ENCODE peak calls at places on chromosomes 2 and 18, in seven cellular contexts. G is kidney epithelial cell, K is AG04449, A is activated B cell treated with CpG ODN at 0.5 μM for 24 hours, R is right atrium auricular region, F is endothelial cell of umbilical vein, V is MCF 10A. E is an unnamed sample.

GRCh38 chr2:62998949-62999348 is 51.7 kb upstream of the OTX1 start:
- DNase-seq in K (no peak), V (peak), R (no peak), F (no peak), A (no peak), G (no peak), E (no peak)

GRCh38 chr2:88599527-88599926 is 27.7 kb downstream of the EIF2AK3 start:
- DNase-seq in G (no peak), R (no peak), F (no peak), K (no peak), A (no peak), V (no peak), E (no peak)

GRCh38 chr18:9594782-9595181 is 19.6 kb downstream of the PPP4R1 start:
- DNase-seq in K (no peak), A (no peak), V (peak), R (no peak), F (no peak), G (no peak), E (no peak)

GRCh38 chr2:237752761-237753165 is 45.8 kb upstream of the RBM44 start:
- DNase-seq in G (no peak), R (no peak), K (no peak), F (no peak), A (no peak), V (no peak), E (no peak)

GRCh38 chr2:13578547-13578946 is 861.8 kb downstream of the TRIB2 start:
- DNase-seq in A (no peak), G (no peak), V (no peak), R (no peak), F (no peak), K (no peak), E (no peak)

GRCh38 chr2:637406-637776 is 39.8 kb downstream of the TMEM18 start:
- DNase-seq in R (no peak), A (no peak), V (no peak), F (no peak), G (no peak), K (no peak), E (no peak)

GRCh38 chr18:78965260-78965659 is 14.4 kb upstream of the SALL3 start:
- DNase-seq in K (no peak), F (no peak), G (no peak), V (no peak), R (no peak), A (no peak), E (no peak)

GRCh38 chr2:113167115-113167932 is 6.4 kb upstream of the PSD4 start:
- DNase-seq in V (no peak), K (no peak), F (no peak), G (no peak), R (peak), A (no peak), E (peak)

GRCh38 chr2:163407296-163407695 is 328.5 kb downstream of the FIGN start:
- DNase-seq in F (no peak), G (no peak), R (no peak), K (no peak), V (no peak), A (no peak), E (no peak)

GRCh38 chr2:237143118-237143517 is 57.4 kb downstream of the COPS8 start:
- DNase-seq in A (no peak), G (no peak), R (no peak), F (no peak), V (no peak), K (no peak), E (no peak)

GRCh38 chr2:75100011-75100680 is 99.2 kb downstream of the TACR1 start:
- DNase-seq in G (peak), K (peak), V (peak), F (no peak), R (no peak), A (no peak), E (no peak)

GRCh38 chr2:55175254-55176093 is 56.6 kb downstream of the CLHC1 start:
- DNase-seq in K (no peak), A (no peak), R (no peak), V (peak), F (peak), G (no peak), E (no peak)

GRCh38 chr2:127305985-127306585 is 12.1 kb upstream of the ERCC3 start:
- DNase-seq in F (no peak), G (no peak), R (no peak), K (no peak), A (no peak), V (peak), E (no peak)

GRCh38 chr2:122079844-122080243 is 324.4 kb downstream of the TSN start:
- DNase-seq in G (no peak), F (no peak), R (no peak), V (no peak), A (no peak), K (no peak), E (no peak)

GRCh38 chr2:190572251-190572650 is 37.7 kb upstream of the NEMP2 start:
- DNase-seq in G (no peak), R (no peak), F (no peak), V (no peak), K (no peak), A (no peak), E (no peak)

GRCh38 chr18:48300463-48300961 is 108.7 kb downstream of the ZBTB7C start:
- DNase-seq in A (no peak), K (no peak), F (no peak), V (peak), G (no peak), R (no peak), E (no peak)

GRCh38 chr2:101115664-101116063 is 35.5 kb downstream of the TBC1D8 start:
- DNase-seq in G (no peak), K (no peak), V (no peak), R (no peak), F (no peak), A (no peak), E (no peak)

GRCh38 chr2:240595381-240596079 is 9.0 kb downstream of the CAPN10 start:
- DNase-seq in R (no peak), G (no peak), F (no peak), A (no peak), V (no peak), K (no peak), E (peak)

GRCh38 chr18:43170586-43170985 is 55.1 kb upstream of the RIT2 start:
- DNase-seq in K (no peak), R (no peak), G (no peak), F (no peak), A (no peak), V (no peak), E (no peak)

GRCh38 chr2:47221956-47222355 is 66.8 kb upstream of the STPG4 start:
- DNase-seq in K (no peak), F (peak), A (no peak), V (peak), G (no peak), R (no peak), E (no peak)

GRCh38 chr2:222295368-222296041 is 3.3 kb downstream of the PAX3 start:
- DNase-seq in A (no peak), V (no peak), G (no peak), R (no peak), F (no peak), K (no peak), E (no peak)

GRCh38 chr2:28347193-28347592 is 45.5 kb upstream of the FOSL2 start:
- DNase-seq in K (no peak), G (no peak), A (no peak), R (no peak), F (no peak), V (no peak), E (peak)

GRCh38 chr18:61743775-61744531 is 148.9 kb downstream of the RNF152 start:
- DNase-seq in K (peak), G (no peak), R (peak), F (no peak), V (no peak), A (no peak), E (no peak)

GRCh38 chr2:24774373-24774772 is 18.8 kb downstream of the PTRHD1 start:
- DNase-seq in V (no peak), A (no peak), F (no peak), R (no peak), K (no peak), G (no peak), E (no peak)

GRCh38 chr2:70994445-70995226 is at the start of gene TEX261:
- DNase-seq in A (peak), V (peak), F (peak), K (peak), G (peak), R (peak), E (peak)

GRCh38 chr2:70993689-70993986 is 1.0 kb downstream of the TEX261 start:
- DNase-seq in F (no peak), V (no peak), R (peak), G (no peak), K (no peak), A (peak), E (no peak)

GRCh38 chr2:70992945-70993688 is 1.6 kb downstream of the TEX261 start:
- DNase-seq in R (peak), A (peak), G (no peak), V (no peak), K (no peak), F (no peak), E (no peak)

GRCh38 chr2:70994055-70994444 is 623 bp downstream of the TEX261 start:
- DNase-seq in R (peak), A (no peak), K (no peak), F (no peak), G (no peak), V (peak), E (no peak)

DNA sequence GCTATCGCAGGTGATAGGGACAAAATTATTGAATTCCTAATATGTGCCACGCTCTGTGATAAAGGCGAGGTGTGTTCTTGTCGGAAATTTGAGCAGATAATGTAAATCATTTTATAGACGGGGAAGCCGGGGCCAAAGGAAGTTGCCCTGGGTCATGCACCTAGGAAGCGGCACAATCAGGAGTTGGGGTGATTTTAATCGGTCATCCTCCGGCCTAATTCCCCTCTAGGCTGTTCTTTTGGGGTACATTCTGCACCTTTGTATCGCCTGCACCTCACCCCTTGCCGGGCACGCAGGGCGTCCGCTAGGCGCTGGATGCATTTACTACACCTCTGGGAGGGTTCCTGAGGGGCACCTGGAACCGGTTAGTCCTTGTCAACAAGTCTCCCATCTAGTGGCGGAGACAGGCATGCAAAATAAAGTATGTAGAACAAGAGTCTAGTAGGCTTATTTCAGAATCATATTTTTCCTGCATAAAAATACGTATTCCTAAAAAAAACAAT is 605 bp upstream of the TEX261 start:
- DNase-seq in F (peak), A (no peak), R (peak), V (peak), G (no peak), K (no peak), E (no peak)
- TF ChIP-seq CTCF in F (peak), A (no peak), R (no peak), V (peak), G (peak), K (peak), E (peak)

DNA sequence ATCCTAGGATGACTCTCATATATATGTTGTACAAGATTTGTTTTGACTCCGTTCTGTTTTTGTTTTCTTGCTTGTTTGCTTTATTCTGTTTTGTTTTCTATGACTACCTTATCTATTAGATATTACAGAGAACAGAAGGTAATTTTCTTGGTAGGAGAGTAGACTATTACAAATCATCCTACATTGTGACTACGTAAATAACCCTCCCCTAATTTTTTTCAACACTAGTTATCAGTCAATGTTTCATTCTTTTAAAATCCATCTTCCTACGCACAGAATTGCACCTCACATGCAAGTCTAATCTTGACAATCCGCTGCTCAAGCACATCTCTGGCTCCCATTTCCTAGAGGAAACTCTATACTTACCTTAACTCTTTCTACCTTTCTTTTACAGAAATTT is 792.3 kb upstream of the PIK3C3 start:
- DNase-seq in F (no peak), G (no peak), K (no peak), R (no peak), V (no peak), A (no peak), E (no peak)
- TF ChIP-seq CTCF in F (no peak), G (no peak), K (no peak), R (no peak), V (no peak), A (no peak), E (no peak)

GRCh38 chr18:60067426-60068210 is 167.8 kb downstream of the PMAIP1 start:
- DNase-seq in V (no peak), F (no peak), G (no peak), R (no peak), A (no peak), K (no peak), E (no peak)

GRCh38 chr18:60064271-60064670 is 164.5 kb downstream of the PMAIP1 start:
- DNase-seq in R (no peak), A (no peak), G (peak), F (no peak), V (no peak), K (no peak), E (no peak)

GRCh38 chr18:60066576-60066975 is 166.8 kb downstream of the PMAIP1 start:
- DNase-seq in F (no peak), K (no peak), G (no peak), R (no peak), V (no peak), A (no peak), E (no peak)

GRCh38 chr18:60070631-60071030 is 170.8 kb downstream of the PMAIP1 start:
- DNase-seq in G (no peak), K (no peak), F (no peak), R (no peak), V (peak), A (no peak), E (no peak)

DNA sequence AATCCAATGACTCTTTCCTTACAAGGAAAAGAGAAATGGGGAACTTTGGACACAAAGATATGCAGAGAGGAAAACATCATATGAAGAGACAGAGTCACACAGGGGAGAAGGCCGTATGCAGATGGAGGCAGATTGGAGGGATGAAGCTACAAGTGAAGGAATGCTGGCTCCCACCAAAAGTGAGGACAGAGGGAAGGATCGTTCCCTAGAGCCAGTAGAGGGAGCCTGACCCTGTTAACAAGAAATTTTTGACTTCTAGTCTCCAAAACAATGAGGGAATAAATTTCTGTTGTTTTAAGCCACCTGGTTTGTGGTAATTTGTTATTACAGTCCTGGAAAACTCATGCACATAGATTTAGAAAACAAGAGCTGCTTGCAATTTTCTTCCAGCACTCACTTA is 169.3 kb downstream of the PMAIP1 start:
- DNase-seq in F (no peak), G (no peak), V (no peak), K (no peak), A (no peak), R (no peak), E (no peak)
- TF ChIP-seq CTCF in F (no peak), G (no peak), V (no peak), K (no peak), A (no peak), R (no peak), E (no peak)

DNA sequence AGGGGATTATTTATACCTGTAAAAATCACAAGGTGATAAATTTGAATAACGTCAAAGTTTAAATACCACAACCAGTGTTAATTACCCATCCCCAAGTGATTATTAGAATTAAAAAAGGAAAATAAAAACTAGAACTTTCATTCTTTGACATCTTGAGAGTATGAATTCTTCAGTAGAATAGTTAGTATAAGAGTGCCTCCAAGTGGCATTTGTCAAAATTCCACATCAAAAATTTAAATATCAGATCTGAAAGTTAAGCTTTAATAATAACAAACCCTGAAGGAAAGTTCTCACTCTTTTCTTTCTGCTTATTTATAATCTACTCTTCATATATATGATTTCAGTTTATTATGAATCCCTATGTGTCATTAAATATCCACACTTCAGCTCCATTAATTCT is 273.7 kb upstream of the KYNU start:
- DNase-seq in G (no peak), V (no peak), A (no peak), F (peak), K (no peak), R (no peak), E (no peak)
- TF ChIP-seq CTCF in G (no peak), V (peak), A (no peak), F (no peak), K (no peak), R (peak), E (no peak)

GRCh38 chr2:138830547-138830946 is 50.4 kb upstream of the NXPH2 start:
- DNase-seq in G (no peak), R (no peak), V (no peak), F (no peak), A (no peak), K (no peak), E (no peak)

GRCh38 chr2:138827426-138828054 is 47.4 kb upstream of the NXPH2 start:
- DNase-seq in R (no peak), K (peak), V (peak), G (peak), A (no peak), F (peak), E (no peak)

GRCh38 chr2:138831154-138831553 is 51.0 kb upstream of the NXPH2 start:
- DNase-seq in F (no peak), K (no peak), G (no peak), A (no peak), R (no peak), V (no peak), E (no peak)

GRCh38 chr2:138831691-138832090 is 51.5 kb upstream of the NXPH2 start:
- DNase-seq in V (no peak), A (no peak), K (no peak), R (no peak), F (no peak), G (no peak), E (no peak)

DNA sequence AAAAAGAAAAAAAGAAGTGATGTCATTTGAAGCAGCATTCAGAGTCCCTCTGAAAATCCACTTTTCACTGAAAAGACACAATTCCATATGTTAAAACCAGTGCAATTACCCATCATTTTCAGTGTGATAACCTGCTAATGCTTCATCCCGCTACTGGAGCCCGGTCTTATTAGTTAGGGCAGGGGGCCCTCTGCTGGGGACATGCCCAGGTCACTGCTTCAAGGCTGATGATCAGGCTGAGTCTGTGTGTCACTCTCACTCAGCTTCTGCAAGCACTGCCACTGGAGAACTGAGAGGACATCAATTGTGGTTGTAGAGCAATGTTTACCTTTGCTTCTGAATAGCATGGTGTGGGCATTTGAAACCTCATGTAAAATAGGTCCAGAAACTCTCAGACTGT is 49.1 kb upstream of the NXPH2 start:
- DNase-seq in V (peak), R (no peak), K (no peak), F (peak), A (no peak), G (no peak), E (no peak)
- TF ChIP-seq CTCF in V (peak), R (peak), K (no peak), F (peak), A (no peak), G (peak), E (peak)

GRCh38 chr2:172774302-172774701 is 38.7 kb downstream of the RAPGEF4 start:
- DNase-seq in K (no peak), G (no peak), F (no peak), V (no peak), R (no peak), A (no peak), E (no peak)

GRCh38 chr2:172768406-172768805 is 32.8 kb downstream of the RAPGEF4 start:
- DNase-seq in G (no peak), R (no peak), F (no peak), K (no peak), V (no peak), A (no peak), E (no peak)

GRCh38 chr2:172772637-172773036 is 37.0 kb downstream of the RAPGEF4 start:
- DNase-seq in K (no peak), A (no peak), V (no peak), G (no peak), F (no peak), R (no peak), E (no peak)

GRCh38 chr2:172775319-172775718 is 39.7 kb downstream of the RAPGEF4 start:
- DNase-seq in R (no peak), G (no peak), V (no peak), F (no peak), K (no peak), A (no peak), E (no peak)

GRCh38 chr2:172770887-172771286 is 35.2 kb downstream of the RAPGEF4 start:
- DNase-seq in K (no peak), F (no peak), V (no peak), A (no peak), G (no peak), R (no peak), E (no peak)
- TF ChIP-seq CTCF in K (no peak), F (no peak), V (no peak), A (no peak), G (no peak), R (no peak), E (no peak)

DNA sequence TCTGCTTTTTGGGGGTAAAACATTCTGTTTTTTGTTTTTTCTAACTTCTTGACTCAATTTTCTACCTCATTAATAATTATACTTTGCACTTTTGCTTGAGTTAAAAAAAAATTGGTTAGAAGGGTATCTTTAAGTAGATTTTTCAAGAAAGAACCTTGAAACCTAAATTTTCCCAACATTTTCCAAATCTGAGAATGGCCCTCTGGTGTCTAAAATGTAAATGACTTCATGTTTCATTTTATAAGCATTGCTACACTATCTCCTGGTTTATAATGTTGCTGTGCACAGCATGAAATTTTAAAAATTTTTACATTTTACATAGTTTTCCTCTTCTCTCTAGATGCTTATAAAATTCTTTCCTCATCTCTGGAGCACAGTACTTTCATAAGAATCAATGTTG is 14.2 kb downstream of the EIF2AK2 start:
- DNase-seq in G (no peak), R (no peak), A (no peak), V (no peak), F (no peak), K (no peak), E (no peak)
- TF ChIP-seq CTCF in G (no peak), R (no peak), A (no peak), V (no peak), F (no peak), K (no peak), E (no peak)